ENCODE peak calls at places on chromosome 16, in six cellular contexts. S is left lung, Y is WTC11, T is adrenal gland, H is GM13976, V is WERI-Rb-1. B is an unnamed sample.

GRCh38 chr16:57316390-57317017 is 32.0 kb upstream of the PLLP start:
- DNase-seq in V (no peak), Y (no peak), H (no peak), T (peak; percentile 49), S (no peak), B (no peak)

GRCh38 chr16:26981266-26981938 is 85.3 kb upstream of the C16orf82 start:
- DNase-seq in T (no peak), Y (no peak), V (no peak), S (no peak), H (no peak), B (no peak)

GRCh38 chr16:48862087-48862532 is 252.1 kb upstream of the N4BP1 start:
- DNase-seq in T (no peak), S (no peak), Y (peak; percentile 19), V (no peak), H (no peak), B (peak; percentile 23)

GRCh38 chr16:2964416-2965223 is 545 bp downstream of the KREMEN2 start:
- DNase-seq in T (no peak), H (peak; percentile 92), S (peak; percentile 89), Y (peak; percentile 98), V (peak; percentile 97), B (peak; percentile 94)

GRCh38 chr16:11207646-11208045 is 48.4 kb downstream of the SOCS1 start:
- DNase-seq in H (no peak), S (no peak), V (no peak), Y (no peak), T (no peak), B (no peak)

GRCh38 chr16:11005611-11005975 is 61.2 kb downstream of the CLEC16A start:
- DNase-seq in Y (no peak), V (no peak), H (no peak), S (no peak), T (no peak), B (no peak)

GRCh38 chr16:57809843-57810196 is 7.5 kb upstream of the KIFC3 start:
- DNase-seq in V (peak; percentile 37), H (no peak), S (no peak), T (no peak), Y (no peak), B (no peak)

GRCh38 chr16:396199-396598 is 800 bp upstream of the NME4 start:
- DNase-seq in T (no peak), S (no peak), V (no peak), H (no peak), Y (no peak), B (no peak)

GRCh38 chr16:57720142-57720575 is 15.4 kb upstream of the KATNB1 start:
- DNase-seq in T (peak; percentile 56), S (peak; percentile 89), Y (peak; percentile 56), H (peak; percentile 73), V (peak; percentile 71), B (peak; percentile 56)

DNA sequence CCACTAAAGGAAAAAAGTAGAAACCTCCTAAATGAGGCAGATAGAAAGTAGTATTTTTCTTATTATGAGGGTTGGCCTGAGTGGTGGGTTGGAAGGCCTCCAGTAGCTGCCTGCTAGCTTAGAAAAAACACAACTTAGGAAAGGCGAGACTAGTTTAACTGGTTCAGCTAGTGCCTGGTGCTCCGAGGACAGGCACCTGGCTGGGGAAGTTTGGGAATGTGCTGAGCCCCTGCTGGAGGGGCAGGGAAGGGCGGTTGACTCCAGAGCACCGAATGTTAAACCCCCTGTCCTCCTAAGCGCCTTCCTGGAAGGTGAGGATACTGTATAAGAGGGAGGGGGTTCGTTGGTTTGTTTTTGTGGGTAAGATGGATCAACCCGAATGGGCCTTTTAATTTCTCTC is 19.9 kb downstream of the LDHD start:
- DNase-seq in Y (peak; percentile 80), T (no peak), S (peak; percentile 71), H (no peak), V (no peak), B (no peak)
- TF ChIP-seq CTCF in Y (no peak), T (no peak), S (peak; percentile 30), H (no peak), V (peak; percentile 38), B (peak; percentile 23)

GRCh38 chr16:75319513-75320401 is 68.3 kb upstream of the BCAR1 start:
- DNase-seq in Y (no peak), V (no peak), S (no peak), T (no peak), H (peak; percentile 64), B (no peak)
- TF ChIP-seq CTCF in Y (no peak), V (no peak), S (no peak), T (no peak), H (no peak), B (no peak)

GRCh38 chr16:83715217-83715920 is 92.4 kb upstream of the HSBP1 start:
- DNase-seq in T (no peak), H (no peak), Y (no peak), S (no peak), V (peak; percentile 25), B (no peak)

GRCh38 chr16:83720213-83720612 is 87.6 kb upstream of the HSBP1 start:
- DNase-seq in Y (no peak), T (no peak), V (no peak), S (no peak), H (no peak), B (no peak)

GRCh38 chr16:83714286-83714685 is 93.5 kb upstream of the HSBP1 start:
- DNase-seq in Y (no peak), V (no peak), S (no peak), T (no peak), H (no peak), B (no peak)

GRCh38 chr16:83717814-83718213 is 90.0 kb upstream of the HSBP1 start:
- DNase-seq in Y (no peak), V (no peak), H (no peak), T (no peak), S (no peak), B (no peak)

GRCh38 chr16:83717308-83717707 is 90.5 kb upstream of the HSBP1 start:
- DNase-seq in S (no peak), Y (peak; percentile 51), H (no peak), T (no peak), V (peak; percentile 8), B (no peak)
- TF ChIP-seq CTCF in S (no peak), Y (peak; percentile 34), H (peak; percentile 11), T (no peak), V (peak; percentile 29), B (no peak)

GRCh38 chr16:71591917-71592316 is 15.0 kb upstream of the TAT start:
- DNase-seq in H (no peak), T (no peak), V (no peak), S (no peak), Y (no peak), B (no peak)

GRCh38 chr16:71590584-71590983 is 13.7 kb upstream of the TAT start:
- DNase-seq in Y (no peak), S (no peak), T (no peak), V (no peak), H (no peak), B (no peak)

GRCh38 chr16:71593048-71593999 is 16.4 kb upstream of the TAT start:
- DNase-seq in V (no peak), H (no peak), T (no peak), S (no peak), Y (no peak), B (no peak)

GRCh38 chr16:71594000-71594646 is 17.2 kb upstream of the TAT start:
- DNase-seq in Y (no peak), S (no peak), V (no peak), T (no peak), H (no peak), B (no peak)
- TF ChIP-seq CTCF in Y (no peak), S (no peak), V (no peak), T (no peak), H (no peak), B (no peak)

GRCh38 chr16:28824548-28824973 is 1.8 kb downstream of the ATXN2L start:
- DNase-seq in T (no peak), H (no peak), S (no peak), V (no peak), Y (no peak), B (no peak)

GRCh38 chr16:28822520-28823290 is at the start of gene ATXN2L:
- DNase-seq in T (peak; percentile 95), V (peak; percentile 94), H (peak; percentile 92), S (peak; percentile 98), Y (peak; percentile 82), B (peak; percentile 87)

GRCh38 chr16:28823719-28824547 is 1.1 kb downstream of the ATXN2L start:
- DNase-seq in S (peak; percentile 98), H (peak; percentile 96), Y (peak; percentile 98), T (peak; percentile 99), V (peak; percentile 99), B (peak; percentile 96)

GRCh38 chr16:28823291-28823718 is 506 bp downstream of the ATXN2L start:
- DNase-seq in V (no peak), T (no peak), S (peak; percentile 86), Y (peak; percentile 32), H (no peak), B (peak; percentile 54)

GRCh38 chr16:28826141-28826540 is 3.3 kb downstream of the ATXN2L start:
- DNase-seq in T (no peak), S (peak; percentile 20), Y (no peak), V (no peak), H (no peak), B (no peak)
- TF ChIP-seq CTCF in T (no peak), S (no peak), Y (no peak), V (no peak), H (no peak), B (no peak)

GRCh38 chr16:24041834-24042631 is 206.2 kb downstream of the PRKCB start:
- DNase-seq in Y (peak; percentile 83), T (peak; percentile 59), V (peak; percentile 78), H (peak; percentile 82), S (no peak), B (peak; percentile 83)

GRCh38 chr16:24044467-24044866 is 208.7 kb downstream of the PRKCB start:
- DNase-seq in V (no peak), Y (no peak), H (no peak), S (no peak), T (no peak), B (no peak)

GRCh38 chr16:24046442-24046841 is 209.7 kb upstream of the CACNG3 start:
- DNase-seq in T (no peak), S (no peak), H (no peak), V (peak; percentile 65), Y (peak; percentile 51), B (no peak)

GRCh38 chr16:24049113-24049512 is 207.0 kb upstream of the CACNG3 start:
- DNase-seq in V (no peak), S (no peak), Y (no peak), H (no peak), T (no peak), B (no peak)

DNA sequence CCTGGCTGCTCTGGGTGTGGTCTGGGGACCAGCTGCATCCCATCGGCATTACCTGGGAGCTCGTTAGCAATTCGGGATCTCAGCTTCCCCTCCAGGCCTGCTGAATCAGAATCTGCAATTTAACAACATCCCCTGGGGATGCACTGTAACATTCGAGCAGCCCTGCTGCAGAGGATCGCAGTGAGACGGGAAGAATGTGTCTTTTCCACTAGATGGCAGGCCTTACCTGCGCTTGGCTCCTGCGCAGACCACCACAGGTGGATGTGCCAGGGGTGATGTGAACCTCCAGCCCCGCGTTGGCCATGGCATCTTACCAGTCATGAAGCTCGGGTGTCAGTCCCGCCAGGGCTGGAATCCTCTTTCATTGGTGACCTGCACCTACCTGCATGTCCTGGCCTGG is 209.9 kb downstream of the PRKCB start:
- DNase-seq in H (no peak), V (peak; percentile 71), S (no peak), Y (peak; percentile 75), T (no peak), B (peak; percentile 40)
- TF ChIP-seq CTCF in H (no peak), V (peak; percentile 90), S (no peak), Y (peak; percentile 61), T (peak; percentile 4), B (peak; percentile 59)

B was measured in nephron progenitor cell.